ENCODE peak calls at places on chromosomes 6 and 20, in six cellular contexts. One of them, this sample, is unnamed.

GRCh38 chr6:170347091-170347490 is 40.5 kb downstream of the FAM120B start:
- DNase-seq in activated naive CD4-positive, alpha-beta T cell treated with Interleukin-2 at 50 U/mL for 16 hours: no peak
- DNase-seq in fibroblast of lung: peak; percentile 7
- DNase-seq in Kasumi-1: no peak
- DNase-seq in NCI-H69: no peak
- DNase-seq in kidney: no peak
- DNase-seq in this sample: no peak

GRCh38 chr6:150016324-150017185 is 8.8 kb downstream of the RAET1L start:
- DNase-seq in activated naive CD4-positive, alpha-beta T cell treated with Interleukin-2 at 50 U/mL for 16 hours: peak; percentile 44
- DNase-seq in fibroblast of lung: peak; percentile 35
- DNase-seq in Kasumi-1: peak; percentile 61
- DNase-seq in NCI-H69: peak; percentile 76
- DNase-seq in kidney: no peak
- DNase-seq in this sample: peak; percentile 83

GRCh38 chr6:36241728-36242127 is 28.1 kb upstream of the PNPLA1 start:
- DNase-seq in activated naive CD4-positive, alpha-beta T cell treated with Interleukin-2 at 50 U/mL for 16 hours: no peak
- DNase-seq in fibroblast of lung: peak; percentile 6
- DNase-seq in Kasumi-1: peak; percentile 65
- DNase-seq in NCI-H69: no peak
- DNase-seq in kidney: no peak
- DNase-seq in this sample: no peak

GRCh38 chr6:156883497-156884252 is 106.5 kb downstream of the ARID1B start:
- DNase-seq in activated naive CD4-positive, alpha-beta T cell treated with Interleukin-2 at 50 U/mL for 16 hours: no peak
- DNase-seq in fibroblast of lung: no peak
- DNase-seq in Kasumi-1: no peak
- DNase-seq in NCI-H69: peak; percentile 81
- DNase-seq in kidney: no peak
- DNase-seq in this sample: no peak

GRCh38 chr6:12423852-12424251 is 133.7 kb downstream of the EDN1 start:
- DNase-seq in activated naive CD4-positive, alpha-beta T cell treated with Interleukin-2 at 50 U/mL for 16 hours: no peak
- DNase-seq in fibroblast of lung: peak; percentile 20
- DNase-seq in Kasumi-1: no peak
- DNase-seq in NCI-H69: no peak
- DNase-seq in kidney: no peak
- DNase-seq in this sample: no peak

GRCh38 chr20:18527836-18528235 is 20.1 kb downstream of the SEC23B start:
- DNase-seq in activated naive CD4-positive, alpha-beta T cell treated with Interleukin-2 at 50 U/mL for 16 hours: no peak
- DNase-seq in fibroblast of lung: peak; percentile 60
- DNase-seq in Kasumi-1: no peak
- DNase-seq in NCI-H69: no peak
- DNase-seq in kidney: no peak
- DNase-seq in this sample: no peak

GRCh38 chr20:60206259-60206658 is 248.0 kb downstream of the CDH26 start:
- DNase-seq in activated naive CD4-positive, alpha-beta T cell treated with Interleukin-2 at 50 U/mL for 16 hours: no peak
- DNase-seq in fibroblast of lung: peak; percentile 35
- DNase-seq in Kasumi-1: peak; percentile 83
- DNase-seq in NCI-H69: peak; percentile 42
- DNase-seq in kidney: no peak
- DNase-seq in this sample: no peak

GRCh38 chr6:29647927-29648642 is 8.8 kb upstream of the MOG start:
- DNase-seq in activated naive CD4-positive, alpha-beta T cell treated with Interleukin-2 at 50 U/mL for 16 hours: no peak
- DNase-seq in fibroblast of lung: peak; percentile 23
- DNase-seq in Kasumi-1: peak; percentile 35
- DNase-seq in NCI-H69: peak; percentile 39
- DNase-seq in kidney: no peak
- DNase-seq in this sample: no peak

GRCh38 chr20:9250511-9250910 is 181.6 kb downstream of the PLCB4 start:
- DNase-seq in activated naive CD4-positive, alpha-beta T cell treated with Interleukin-2 at 50 U/mL for 16 hours: no peak
- DNase-seq in fibroblast of lung: no peak
- DNase-seq in Kasumi-1: no peak
- DNase-seq in NCI-H69: no peak
- DNase-seq in kidney: no peak
- DNase-seq in this sample: no peak

GRCh38 chr6:27809939-27810767 is 102.0 kb downstream of the OR2B2 start:
- DNase-seq in activated naive CD4-positive, alpha-beta T cell treated with Interleukin-2 at 50 U/mL for 16 hours: peak; percentile 64
- DNase-seq in fibroblast of lung: peak; percentile 97
- DNase-seq in Kasumi-1: peak; percentile 98
- DNase-seq in NCI-H69: peak; percentile 94
- DNase-seq in kidney: peak; percentile 86
- DNase-seq in this sample: peak; percentile 92

GRCh38 chr6:127030841-127031240 is 87.6 kb upstream of the RSPO3 start:
- DNase-seq in activated naive CD4-positive, alpha-beta T cell treated with Interleukin-2 at 50 U/mL for 16 hours: no peak
- DNase-seq in fibroblast of lung: no peak
- DNase-seq in Kasumi-1: no peak
- DNase-seq in NCI-H69: no peak
- DNase-seq in kidney: no peak
- DNase-seq in this sample: no peak

GRCh38 chr6:161195418-161195817 is 78.4 kb downstream of the AGPAT4 start:
- DNase-seq in activated naive CD4-positive, alpha-beta T cell treated with Interleukin-2 at 50 U/mL for 16 hours: no peak
- DNase-seq in fibroblast of lung: no peak
- DNase-seq in Kasumi-1: no peak
- DNase-seq in NCI-H69: no peak
- DNase-seq in kidney: no peak
- DNase-seq in this sample: no peak

GRCh38 chr6:136465766-136466303 is 84.4 kb downstream of the MAP7 start:
- DNase-seq in activated naive CD4-positive, alpha-beta T cell treated with Interleukin-2 at 50 U/mL for 16 hours: no peak
- DNase-seq in fibroblast of lung: no peak
- DNase-seq in Kasumi-1: no peak
- DNase-seq in NCI-H69: peak; percentile 55
- DNase-seq in kidney: no peak
- DNase-seq in this sample: no peak

GRCh38 chr20:20492521-20493334 is 124.8 kb downstream of the INSM1 start:
- DNase-seq in activated naive CD4-positive, alpha-beta T cell treated with Interleukin-2 at 50 U/mL for 16 hours: no peak
- DNase-seq in fibroblast of lung: peak; percentile 78
- DNase-seq in Kasumi-1: no peak
- DNase-seq in NCI-H69: peak; percentile 99
- DNase-seq in kidney: no peak
- DNase-seq in this sample: no peak

GRCh38 chr6:127641905-127642304 is 64.9 kb downstream of the C6orf58 start:
- DNase-seq in activated naive CD4-positive, alpha-beta T cell treated with Interleukin-2 at 50 U/mL for 16 hours: no peak
- DNase-seq in fibroblast of lung: peak; percentile 25
- DNase-seq in Kasumi-1: peak; percentile 40
- DNase-seq in NCI-H69: peak; percentile 66
- DNase-seq in kidney: no peak
- DNase-seq in this sample: no peak

GRCh38 chr20:48942730-48943129 is 21.2 kb downstream of the ARFGEF2 start:
- DNase-seq in activated naive CD4-positive, alpha-beta T cell treated with Interleukin-2 at 50 U/mL for 16 hours: no peak
- DNase-seq in fibroblast of lung: no peak
- DNase-seq in Kasumi-1: no peak
- DNase-seq in NCI-H69: no peak
- DNase-seq in kidney: no peak
- DNase-seq in this sample: no peak

GRCh38 chr6:49549691-49550412 is 616 bp upstream of the C6orf141 start:
- DNase-seq in activated naive CD4-positive, alpha-beta T cell treated with Interleukin-2 at 50 U/mL for 16 hours: no peak
- DNase-seq in fibroblast of lung: no peak
- DNase-seq in Kasumi-1: no peak
- DNase-seq in NCI-H69: no peak
- DNase-seq in kidney: no peak
- DNase-seq in this sample: no peak

GRCh38 chr6:33061987-33062386 is 11.5 kb downstream of the HLA-DPA1 start:
- DNase-seq in activated naive CD4-positive, alpha-beta T cell treated with Interleukin-2 at 50 U/mL for 16 hours: no peak
- DNase-seq in fibroblast of lung: no peak
- DNase-seq in Kasumi-1: no peak
- DNase-seq in NCI-H69: peak; percentile 20
- DNase-seq in kidney: no peak
- DNase-seq in this sample: no peak

GRCh38 chr6:137729866-137730629 is 137.0 kb upstream of the TNFAIP3 start:
- DNase-seq in activated naive CD4-positive, alpha-beta T cell treated with Interleukin-2 at 50 U/mL for 16 hours: no peak
- DNase-seq in fibroblast of lung: no peak
- DNase-seq in Kasumi-1: no peak
- DNase-seq in NCI-H69: no peak
- DNase-seq in kidney: no peak
- DNase-seq in this sample: no peak

GRCh38 chr6:141551318-141551717 is 581.4 kb upstream of the GJE1 start:
- DNase-seq in activated naive CD4-positive, alpha-beta T cell treated with Interleukin-2 at 50 U/mL for 16 hours: no peak
- DNase-seq in fibroblast of lung: no peak
- DNase-seq in Kasumi-1: no peak
- DNase-seq in NCI-H69: peak; percentile 8
- DNase-seq in kidney: no peak
- DNase-seq in this sample: no peak

GRCh38 chr6:69732640-69733039 is 64.2 kb downstream of the LMBRD1 start:
- DNase-seq in activated naive CD4-positive, alpha-beta T cell treated with Interleukin-2 at 50 U/mL for 16 hours: no peak
- DNase-seq in fibroblast of lung: no peak
- DNase-seq in Kasumi-1: peak; percentile 32
- DNase-seq in NCI-H69: peak; percentile 25
- DNase-seq in kidney: no peak
- DNase-seq in this sample: no peak

GRCh38 chr6:129317931-129318820 is 391.8 kb downstream of the ARHGAP18 start:
- DNase-seq in activated naive CD4-positive, alpha-beta T cell treated with Interleukin-2 at 50 U/mL for 16 hours: no peak
- DNase-seq in fibroblast of lung: peak; percentile 47
- DNase-seq in Kasumi-1: no peak
- DNase-seq in NCI-H69: no peak
- DNase-seq in kidney: no peak
- DNase-seq in this sample: no peak

GRCh38 chr6:54958446-54958845 is 111.9 kb downstream of the FAM83B start:
- DNase-seq in activated naive CD4-positive, alpha-beta T cell treated with Interleukin-2 at 50 U/mL for 16 hours: no peak
- DNase-seq in fibroblast of lung: no peak
- DNase-seq in Kasumi-1: no peak
- DNase-seq in NCI-H69: no peak
- DNase-seq in kidney: no peak
- DNase-seq in this sample: no peak

GRCh38 chr6:93624408-93624807 is 205.0 kb upstream of the EPHA7 start:
- DNase-seq in activated naive CD4-positive, alpha-beta T cell treated with Interleukin-2 at 50 U/mL for 16 hours: no peak
- DNase-seq in fibroblast of lung: no peak
- DNase-seq in Kasumi-1: no peak
- DNase-seq in NCI-H69: peak; percentile 100
- DNase-seq in kidney: no peak
- DNase-seq in this sample: peak; percentile 28